ENCODE peak calls at places on chromosome 1, in four cellular contexts. T is chondrocyte, S is bronchial epithelial cell, E is osteocyte. U is an unnamed sample.

GRCh38 chr1:169138866-169139670 is 32.6 kb downstream of the ATP1B1 start:
- DNase-seq in T (no peak), S (peak), E (no peak), U (peak)

GRCh38 chr1:86846166-86846647 is 67.7 kb downstream of the SELENOF start:
- DNase-seq in T (no peak), S (peak), E (no peak), U (no peak)

GRCh38 chr1:33387512-33388079 is 43.3 kb downstream of the PHC2 start:
- DNase-seq in T (no peak), S (peak), E (no peak), U (peak)

GRCh38 chr1:86466986-86467385 is 1.7 kb upstream of the CLCA1 start:
- DNase-seq in T (no peak), S (peak), E (no peak), U (no peak)

GRCh38 chr1:40932004-40932403 is 47.5 kb upstream of the CTPS1 start:
- DNase-seq in T (peak), S (peak), E (no peak), U (no peak)

GRCh38 chr1:245671966-245672767 is 517.4 kb downstream of the KIF26B start:
- DNase-seq in T (no peak), S (no peak), E (no peak), U (no peak)

GRCh38 chr1:1137256-1138045 is 21.6 kb upstream of the C1orf159 start:
- DNase-seq in T (no peak), S (no peak), E (no peak), U (peak)

GRCh38 chr1:245600658-245601057 is 445.9 kb downstream of the KIF26B start:
- DNase-seq in T (no peak), S (no peak), E (no peak), U (no peak)

GRCh38 chr1:166865931-166866330 is 10.1 kb downstream of the TADA1 start:
- DNase-seq in T (no peak), S (no peak), E (no peak), U (no peak)

GRCh38 chr1:179881642-179882252 is 338 bp upstream of the TOR1AIP1 start:
- DNase-seq in T (no peak), S (no peak), E (no peak), U (no peak)

DNA sequence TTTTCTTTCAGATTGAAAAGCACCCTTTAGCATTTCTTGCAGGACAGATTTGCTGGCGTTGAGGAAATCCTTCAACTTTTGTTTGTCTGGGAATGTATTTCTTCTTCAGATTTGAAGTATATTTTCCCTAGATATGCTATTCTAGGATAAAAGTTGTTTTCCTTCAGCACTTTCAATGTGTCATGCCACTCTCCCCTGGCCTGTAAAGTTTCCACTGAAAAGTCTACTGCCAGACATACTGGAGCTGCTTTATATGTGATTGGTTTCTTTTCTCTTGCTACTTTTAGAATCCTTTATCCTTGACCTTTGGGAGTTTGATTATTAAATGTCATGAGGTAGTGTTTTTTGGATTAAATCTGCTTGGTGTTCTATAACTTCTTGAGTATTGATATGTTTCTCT is 44.2 kb upstream of the CD55 start:
- DNase-seq in T (no peak), S (no peak), E (no peak), U (no peak)
- TF ChIP-seq CTCF in T (no peak), S (no peak), E (no peak), U (no peak)

DNA sequence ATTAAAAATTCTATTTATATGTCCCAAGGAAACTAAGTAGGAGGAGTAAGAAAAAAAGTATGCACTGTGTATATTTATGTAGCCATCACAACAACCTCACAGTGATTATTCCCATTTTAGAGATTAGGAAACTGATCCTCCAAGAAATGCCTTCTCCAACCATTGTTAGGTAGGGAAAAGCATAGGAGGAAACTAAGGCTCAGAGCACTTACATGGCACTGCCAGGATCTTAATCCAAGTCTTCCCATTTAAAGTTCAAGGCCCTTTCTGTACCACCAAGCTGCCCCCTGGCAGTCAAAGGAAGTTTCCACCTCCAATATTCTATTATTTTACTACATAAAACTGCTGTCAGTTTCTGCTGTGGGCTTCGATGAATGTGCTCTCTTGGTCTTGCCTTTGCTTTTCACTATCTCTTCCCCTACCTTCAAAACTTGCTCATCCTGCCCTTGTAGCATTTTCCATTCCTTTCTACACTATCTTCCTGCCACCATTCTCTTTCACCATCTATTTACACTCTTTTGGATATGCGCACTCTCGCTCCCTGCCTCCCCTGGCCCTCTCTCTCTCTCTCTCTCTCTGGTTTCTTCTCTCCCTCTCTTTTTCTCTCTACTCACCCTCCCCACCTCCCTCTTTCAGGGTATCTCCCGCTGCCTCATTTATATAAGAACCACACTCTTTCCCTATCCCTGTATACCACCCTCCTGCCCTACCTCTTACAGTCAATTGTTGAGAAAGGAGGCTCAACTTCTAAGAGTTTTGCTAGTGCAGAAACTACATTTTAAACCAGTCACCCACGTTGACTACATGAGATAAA is 34.0 kb downstream of the PUM1 start:
- DNase-seq in T (no peak), S (no peak), E (no peak), U (no peak)
- TF ChIP-seq CTCF in T (no peak), S (no peak), E (no peak), U (no peak)

GRCh38 chr1:103497404-103497803 is 28.1 kb upstream of the RNPC3 start:
- DNase-seq in T (no peak), S (peak), E (no peak), U (no peak)
- TF ChIP-seq CTCF in T (no peak), S (no peak), E (no peak), U (no peak)

DNA sequence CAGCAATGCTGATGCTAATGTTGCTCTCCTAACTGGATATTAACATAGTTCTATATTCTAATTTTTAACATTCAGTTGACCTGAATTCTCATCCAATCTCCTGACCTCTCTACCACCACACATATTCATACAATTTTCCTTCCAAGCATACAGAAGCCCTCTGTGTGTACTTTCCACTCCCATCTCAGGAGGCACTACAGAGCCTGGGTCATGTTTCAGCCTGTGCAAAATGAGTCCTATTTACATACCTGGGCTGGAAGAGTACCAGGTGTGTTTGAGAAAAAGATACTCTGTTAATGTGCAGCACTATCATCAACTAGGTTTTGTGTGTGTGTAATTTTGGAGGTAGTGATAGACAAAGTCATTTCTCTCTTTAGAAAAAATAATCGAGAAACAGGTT is 486.3 kb downstream of the NEGR1 start:
- DNase-seq in T (no peak), S (peak), E (no peak), U (no peak)
- TF ChIP-seq CTCF in T (no peak), S (peak), E (no peak), U (no peak)

DNA sequence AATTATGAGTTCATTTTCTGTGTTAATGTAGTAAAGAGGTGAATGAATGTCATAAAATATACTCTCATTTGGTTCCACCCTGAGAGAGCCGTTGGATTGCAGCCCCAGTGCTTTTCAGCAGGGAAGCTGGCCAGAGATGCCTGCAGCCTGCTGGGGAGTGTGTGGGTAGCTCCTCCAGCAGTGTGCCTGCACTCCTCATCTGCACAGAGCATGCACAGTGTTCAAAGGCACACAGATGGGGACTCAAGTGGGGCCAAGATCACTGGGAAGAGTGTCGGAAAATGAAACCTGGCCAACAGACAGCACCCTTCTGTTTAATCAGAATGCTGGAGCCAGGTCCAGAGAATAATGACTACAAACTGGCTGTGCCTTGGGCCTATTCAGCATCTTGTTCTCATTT is 206.8 kb downstream of the ST6GALNAC3 start:
- DNase-seq in T (no peak), S (no peak), E (no peak), U (no peak)
- TF ChIP-seq CTCF in T (no peak), S (no peak), E (no peak), U (no peak)

DNA sequence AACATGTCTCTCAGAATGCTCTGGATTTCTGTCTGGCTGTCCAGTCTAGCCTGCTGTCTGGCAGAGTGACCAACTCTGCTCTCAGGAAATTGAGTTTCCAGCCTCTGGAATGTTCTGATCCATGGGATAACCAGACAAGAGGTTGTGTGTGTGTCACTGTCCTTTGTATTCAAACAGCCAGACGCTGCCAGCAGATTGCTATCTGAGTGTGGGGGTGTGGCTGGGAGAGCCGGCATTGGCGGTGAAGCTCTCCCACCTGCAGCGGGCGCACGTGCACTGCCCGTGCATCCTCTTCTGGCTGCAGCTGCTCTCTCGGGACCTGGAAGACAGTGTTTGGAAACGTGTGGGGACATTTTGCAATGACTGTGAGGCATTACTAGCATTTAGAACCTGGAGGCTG is 26.1 kb downstream of the PKP1 start:
- DNase-seq in T (no peak), S (peak), E (no peak), U (no peak)
- TF ChIP-seq CTCF in T (peak), S (peak), E (peak), U (no peak)

GRCh38 chr1:15740833-15741182 is 1.5 kb upstream of the TMEM82 start:
- DNase-seq in T (no peak), S (no peak), E (no peak), U (no peak)

GRCh38 chr1:15739259-15739658 is 3.0 kb upstream of the TMEM82 start:
- DNase-seq in T (no peak), S (no peak), E (no peak), U (no peak)

GRCh38 chr1:15738416-15739113 is 2.5 kb downstream of the SLC25A34 start:
- DNase-seq in T (no peak), S (no peak), E (no peak), U (no peak)

GRCh38 chr1:15741183-15741850 is 982 bp upstream of the TMEM82 start:
- DNase-seq in T (no peak), S (peak), E (no peak), U (peak)

DNA sequence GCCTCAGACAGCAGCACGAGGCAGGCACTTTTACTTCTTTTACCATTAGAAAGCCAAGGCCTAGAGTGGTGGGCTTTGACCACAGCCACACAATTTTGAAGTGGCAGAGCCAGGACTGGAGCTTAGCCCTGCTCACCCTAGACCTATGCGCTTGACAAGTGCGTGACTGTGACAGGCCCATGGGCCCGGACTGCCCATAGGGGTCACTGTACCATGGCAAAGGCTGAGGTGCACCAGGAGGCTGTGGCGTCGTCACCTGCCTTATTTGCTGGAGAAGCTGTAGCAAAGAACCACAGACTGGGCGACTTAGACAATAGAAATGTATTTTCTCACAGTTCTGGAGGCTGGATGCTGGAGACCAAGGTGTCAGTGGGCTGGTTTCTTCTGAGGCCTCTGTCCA is 2.6 kb upstream of the TMEM82 start:
- DNase-seq in T (no peak), S (no peak), E (no peak), U (no peak)
- TF ChIP-seq CTCF in T (peak), S (no peak), E (peak), U (no peak)

DNA sequence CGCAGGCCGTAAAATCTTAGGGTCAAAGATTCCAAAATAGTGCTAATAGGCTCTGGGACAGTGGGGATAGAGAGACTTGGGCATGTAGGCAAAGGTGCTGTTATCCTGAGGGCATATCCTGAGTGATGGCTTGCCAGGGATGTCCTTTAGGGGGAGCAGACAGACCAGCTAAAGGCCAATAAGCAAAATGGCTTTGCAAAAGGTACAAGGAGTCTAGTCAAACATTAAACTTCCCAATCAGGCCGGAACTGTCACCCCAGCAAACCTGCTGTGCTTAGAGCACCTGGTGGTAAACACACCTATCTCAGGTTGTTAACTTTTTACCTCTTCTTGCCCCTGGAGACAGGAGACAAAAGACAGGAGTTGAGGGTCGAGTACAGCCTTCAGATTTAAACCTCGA is 49.1 kb downstream of the TRABD2B start:
- DNase-seq in T (no peak), S (peak), E (no peak), U (no peak)
- TF ChIP-seq CTCF in T (peak), S (peak), E (no peak), U (no peak)